ENCODE peak calls at places on chromosomes 12 and 14, in seven cellular contexts. I, B, E, D, X, Z and V are unnamed samples.
A peak's percentile ranks its signal among the peaks of the same experiment; 100 is the strongest.

GRCh38 chr12:94277426-94278000 is 129.1 kb downstream of the PLXNC1 start:
- DNase-seq in X (no peak), D (no peak), B (no peak), I (no peak), E (no peak), Z (peak; percentile 46), V (no peak)

GRCh38 chr12:109685574-109686447 is 27.8 kb upstream of the FAM222A start:
- DNase-seq in X (no peak), Z (no peak), D (no peak), I (no peak), E (no peak), B (no peak), V (no peak)

GRCh38 chr12:56614627-56615026 is 15.5 kb downstream of the BAZ2A start:
- DNase-seq in X (no peak), B (no peak), E (no peak), Z (no peak), I (no peak), D (no peak), V (no peak)

GRCh38 chr12:65829716-65830115 is 5.4 kb downstream of the HMGA2 start:
- DNase-seq in X (no peak), Z (no peak), B (no peak), I (no peak), D (no peak), E (no peak), V (no peak)

GRCh38 chr14:58549358-58549757 is 88.4 kb upstream of the DACT1 start:
- DNase-seq in I (no peak), B (no peak), E (no peak), X (no peak), D (no peak), Z (no peak), V (peak; percentile 33)

GRCh38 chr14:88386395-88386794 is 938 bp downstream of the SPATA7 start:
- DNase-seq in X (no peak), E (no peak), I (no peak), D (no peak), B (no peak), Z (no peak), V (no peak)

GRCh38 chr14:81450100-81450531 is 50.0 kb upstream of the STON2 start:
- DNase-seq in B (no peak), X (peak; percentile 28), I (no peak), Z (no peak), E (no peak), D (no peak), V (peak; percentile 52)

GRCh38 chr14:61438860-61439765 is 117.7 kb downstream of the PRKCH start:
- DNase-seq in I (peak; percentile 96), X (peak; percentile 41), D (no peak), B (peak; percentile 51), Z (peak; percentile 85), E (peak; percentile 12), V (peak; percentile 76)

GRCh38 chr12:61757831-61758505 is 502.2 kb upstream of the USP15 start:
- DNase-seq in D (no peak), I (no peak), B (no peak), E (no peak), X (no peak), Z (no peak), V (no peak)

GRCh38 chr14:56716705-56717104 is 93.6 kb downstream of the OTX2 start:
- DNase-seq in D (no peak), Z (no peak), I (no peak), X (no peak), B (no peak), E (no peak), V (no peak)

GRCh38 chr14:56723418-56723817 is 86.9 kb downstream of the OTX2 start:
- DNase-seq in B (no peak), Z (no peak), X (no peak), E (no peak), D (no peak), I (no peak), V (no peak)

GRCh38 chr14:56724013-56724412 is 86.3 kb downstream of the OTX2 start:
- DNase-seq in D (no peak), E (no peak), Z (no peak), I (no peak), X (no peak), B (no peak), V (no peak)

GRCh38 chr14:56718312-56718711 is 92.0 kb downstream of the OTX2 start:
- DNase-seq in I (no peak), Z (peak; percentile 50), D (no peak), E (no peak), B (no peak), X (no peak), V (no peak)

DNA sequence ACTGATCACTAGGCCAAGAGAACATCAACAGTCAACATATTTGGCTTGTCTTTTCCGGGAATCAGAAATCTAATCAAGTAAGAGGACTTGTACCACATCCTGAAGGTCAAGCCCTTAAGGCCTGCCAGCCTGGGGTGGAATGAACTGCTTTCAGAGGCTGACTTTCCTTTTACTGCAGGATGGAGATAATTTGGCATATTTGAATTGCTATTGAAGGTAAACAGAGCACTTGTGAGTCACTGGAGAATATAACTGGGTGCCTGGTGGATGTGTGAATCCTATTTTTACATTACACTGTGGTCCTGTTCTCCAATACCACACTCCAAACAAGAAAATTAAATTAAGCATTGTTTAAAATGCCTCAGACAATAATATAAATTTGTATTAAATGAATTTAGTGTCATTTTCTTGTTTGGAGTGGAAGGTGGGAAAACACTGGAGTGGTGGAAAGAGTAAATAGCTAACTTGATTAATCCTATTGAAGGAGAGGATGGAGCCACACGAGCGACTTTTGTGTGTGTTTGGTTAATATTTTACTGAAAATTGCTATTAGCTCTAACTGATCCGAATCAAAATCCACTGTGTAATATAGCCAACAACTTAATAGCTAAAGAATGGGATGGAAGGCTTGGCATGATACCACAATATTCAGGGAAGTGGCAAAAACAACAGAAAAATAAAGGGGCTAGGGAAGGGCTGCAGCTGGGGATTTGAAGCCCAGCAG is 89.4 kb downstream of the OTX2 start:
- DNase-seq in X (no peak), Z (no peak), I (no peak), D (no peak), B (no peak), E (no peak), V (no peak)
- H3K4me1 ChIP-seq in X (peaks cover 5% of the 10 kb centered on the region), Z (peaks cover 13% of the 10 kb centered on the region), I (no peaks in the 10 kb centered on the region), D (no peaks in the 10 kb centered on the region), B (no peaks in the 10 kb centered on the region), E (peaks cover under 1% of the 10 kb centered on the region), V (peaks cover 17% of the 10 kb centered on the region)

GRCh38 chr14:34650786-34651584 is 21.0 kb upstream of the SNX6 start:
- DNase-seq in I (peak; percentile 88), E (no peak), B (peak; percentile 68), Z (no peak), D (peak; percentile 56), X (no peak), V (no peak)
- H2AFZ ChIP-seq in I (no peak overlapping the region), E (peak overlapping the region; percentile 30), B (no peak overlapping the region), Z (no peak overlapping the region), D (peak overlapping the region; percentile 100), X (no peak overlapping the region), V (peak overlapping the region; percentile 61)

GRCh38 chr12:29322157-29322556 is 58.8 kb downstream of the ERGIC2 start:
- DNase-seq in Z (no peak), X (no peak), D (no peak), I (no peak), E (no peak), B (no peak), V (no peak)

GRCh38 chr12:29317556-29318363 is 63.2 kb downstream of the ERGIC2 start:
- DNase-seq in E (peak; percentile 21), I (peak; percentile 96), B (peak; percentile 71), Z (peak; percentile 62), X (peak; percentile 74), D (peak; percentile 54), V (peak; percentile 79)

GRCh38 chr12:29316772-29317171 is 64.2 kb downstream of the ERGIC2 start:
- DNase-seq in E (no peak), I (peak; percentile 91), X (peak; percentile 29), Z (no peak), B (peak; percentile 9), D (no peak), V (peak; percentile 52)

DNA sequence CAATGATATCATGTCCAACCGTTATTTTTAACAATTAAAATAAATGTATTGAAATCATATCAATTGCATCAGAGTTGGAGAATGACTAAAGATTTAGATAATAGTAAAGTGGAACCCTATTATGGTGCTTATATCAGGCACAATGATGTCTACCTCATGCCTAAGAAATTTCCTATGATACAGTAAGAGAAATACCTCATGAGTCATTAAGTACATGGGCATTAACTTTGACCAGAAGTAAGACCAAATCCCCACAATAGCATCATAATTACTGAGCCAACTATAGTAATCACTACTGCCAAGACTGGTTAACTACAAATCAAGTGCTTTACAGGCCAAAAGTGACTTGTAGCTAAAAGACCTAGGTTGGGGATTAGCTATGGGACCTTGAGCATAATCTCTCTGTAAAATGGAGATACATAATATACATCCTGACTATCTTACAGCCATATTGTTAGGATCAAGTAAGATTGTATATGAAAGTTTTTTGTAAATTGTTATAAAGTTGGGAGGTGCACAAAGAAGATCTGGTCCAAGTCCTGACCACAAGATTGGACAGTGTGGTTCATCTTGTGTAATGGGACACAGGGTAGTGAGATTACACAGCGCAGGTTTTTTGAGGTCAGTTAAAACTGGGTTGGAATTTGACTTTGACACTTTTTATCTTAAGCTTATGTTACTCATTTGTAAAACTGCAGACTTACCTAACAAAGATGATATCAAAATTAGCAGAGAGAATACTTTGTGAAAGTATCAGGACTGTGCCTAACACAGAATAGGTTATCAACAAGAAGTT is 60.5 kb downstream of the ERGIC2 start:
- DNase-seq in I (peak; percentile 98), Z (peak; percentile 2), E (no peak), B (no peak), D (no peak), X (no peak), V (no peak)
- H3K36me3 ChIP-seq in I (peaks cover 3% of the 10 kb centered on the region), Z (no peaks in the 10 kb centered on the region), E (peaks cover 9% of the 10 kb centered on the region), B (no peaks in the 10 kb centered on the region), D (no peaks in the 10 kb centered on the region), X (no peaks in the 10 kb centered on the region), V (peaks cover 20% of the 10 kb centered on the region)

DNA sequence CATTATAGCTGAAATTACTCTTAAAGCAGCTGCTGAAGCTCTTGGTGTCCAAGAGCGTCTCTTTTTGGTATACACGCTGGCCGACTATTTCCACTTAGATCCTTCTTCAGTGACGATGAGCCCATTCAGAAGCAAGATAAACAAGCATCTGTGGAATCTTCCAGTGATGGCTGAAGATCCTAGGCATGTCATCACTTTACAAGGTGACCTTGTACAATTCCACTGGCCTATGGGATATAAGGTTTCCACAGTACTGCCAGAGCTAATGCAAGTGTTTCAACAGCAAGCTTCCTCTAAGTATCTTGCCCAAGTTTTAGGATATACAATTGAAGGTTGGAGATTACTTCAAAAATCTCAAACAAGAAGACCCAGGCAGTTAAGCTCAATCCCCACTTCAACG is 47.0 kb downstream of the INTS13 start:
- DNase-seq in D (no peak), Z (no peak), B (no peak), I (no peak), E (no peak), X (no peak), V (no peak)
- H3K4me1 ChIP-seq in D (no peaks in the 10 kb centered on the region), Z (no peaks in the 10 kb centered on the region), B (no peaks in the 10 kb centered on the region), I (no peaks in the 10 kb centered on the region), E (no peaks in the 10 kb centered on the region), X (no peaks in the 10 kb centered on the region), V (no peaks in the 10 kb centered on the region)

GRCh38 chr12:85568395-85569103 is 267.7 kb downstream of the RASSF9 start:
- DNase-seq in E (no peak), X (peak; percentile 4), Z (peak; percentile 18), I (peak; percentile 10), B (no peak), D (no peak), V (no peak)
- H2AFZ ChIP-seq in E (no peak overlapping the region), X (no peak overlapping the region), Z (no peak overlapping the region), I (no peak overlapping the region), B (no peak overlapping the region), D (no peak overlapping the region), V (no peak overlapping the region)

GRCh38 chr12:31984806-31985591 is 25.8 kb downstream of the RESF1 start:
- DNase-seq in E (no peak), X (no peak), B (no peak), Z (no peak), D (no peak), I (no peak), V (no peak)
- H3K36me3 ChIP-seq in E (peaks cover 87% of the 10 kb centered on the region), X (peaks cover 64% of the 10 kb centered on the region), B (peaks cover 31% of the 10 kb centered on the region), Z (peaks cover 21% of the 10 kb centered on the region), D (peaks cover 39% of the 10 kb centered on the region), I (peaks cover 22% of the 10 kb centered on the region), V (peaks cover 64% of the 10 kb centered on the region)